ENCODE peak calls at places on chromosomes 6 and 20, in five cellular contexts. O is adrenal gland; C is neural progenitor cell; X is suprapubic skin; V is CD8-positive, alpha-beta memory T cell. Z is an unnamed sample. For H3K4me1, the result is how much of the 10 kb centered on the place peaks cover.

GRCh38 chr6:155690820-155691219 is 235.2 kb upstream of the NOX3 start:
- DNase-seq in X (no peak), C (no peak), O (no peak), V (no peak), Z (no peak)

GRCh38 chr6:78808933-78809332 is 58.4 kb upstream of the IRAK1BP1 start:
- DNase-seq in O (no peak), C (no peak), X (no peak), V (no peak), Z (no peak)

GRCh38 chr6:108948252-108948651 is 100.0 kb downstream of the ARMC2 start:
- DNase-seq in V (no peak), C (no peak), O (no peak), X (no peak), Z (no peak)

GRCh38 chr6:142384455-142385332 is 82.9 kb downstream of the ADGRG6 start:
- DNase-seq in C (no peak), X (no peak), O (no peak), V (no peak), Z (no peak)

GRCh38 chr20:19251506-19251905 is 39.1 kb downstream of the SLC24A3 start:
- DNase-seq in O (no peak), X (peak), C (no peak), V (no peak), Z (no peak)

GRCh38 chr6:89297695-89298351 is 17.3 kb downstream of the GABRR2 start:
- DNase-seq in X (no peak), O (peak), C (peak), V (peak), Z (peak)

GRCh38 chr20:24662286-24662685 is 192.9 kb downstream of the SYNDIG1 start:
- DNase-seq in C (no peak), X (no peak), O (no peak), V (no peak), Z (no peak)

GRCh38 chr20:4720977-4721349 is 746 bp upstream of the PRND start:
- DNase-seq in V (no peak), O (peak), C (peak), X (no peak), Z (no peak)

GRCh38 chr20:15613530-15613929 is 959.7 kb downstream of the KIF16B start:
- DNase-seq in C (no peak), X (no peak), O (peak), V (no peak), Z (no peak)

GRCh38 chr20:55488593-55488992 is 516.7 kb downstream of the CBLN4 start:
- DNase-seq in V (no peak), C (no peak), X (no peak), O (no peak), Z (no peak)

GRCh38 chr6:91087864-91088263 is 501.0 kb upstream of the MAP3K7 start:
- DNase-seq in V (no peak), X (no peak), C (peak), O (no peak), Z (no peak)

GRCh38 chr6:89763550-89763949 is 56.0 kb downstream of the MDN1 start:
- DNase-seq in V (no peak), O (no peak), C (no peak), X (no peak), Z (no peak)

GRCh38 chr6:29146154-29146553 is 24.6 kb upstream of the OR2J2 start:
- DNase-seq in C (no peak), V (no peak), O (no peak), X (no peak), Z (no peak)

GRCh38 chr20:51223163-51223562 is 200.3 kb upstream of the KCNG1 start:
- DNase-seq in V (no peak), X (no peak), C (no peak), O (no peak), Z (no peak)

GRCh38 chr20:50898475-50898874 is 32.8 kb downstream of the ADNP start:
- DNase-seq in C (no peak), X (no peak), V (no peak), O (no peak), Z (no peak)

GRCh38 chr6:126876446-126876845 is 242.0 kb upstream of the RSPO3 start:
- DNase-seq in V (no peak), O (no peak), C (no peak), X (no peak), Z (no peak)

GRCh38 chr20:4091332-4092135 is 76.2 kb upstream of the RNF24 start:
- DNase-seq in O (peak), X (no peak), C (peak), V (peak), Z (no peak)

GRCh38 chr20:33408716-33409654 is 7.7 kb upstream of the CDK5RAP1 start:
- DNase-seq in C (no peak), X (no peak), O (no peak), V (no peak), Z (no peak)

GRCh38 chr20:33407251-33407650 is 5.9 kb upstream of the CDK5RAP1 start:
- DNase-seq in V (no peak), C (no peak), X (no peak), O (no peak), Z (no peak)

GRCh38 chr20:33410081-33410742 is 8.9 kb upstream of the CDK5RAP1 start:
- DNase-seq in X (no peak), O (no peak), V (no peak), C (no peak), Z (no peak)

GRCh38 chr20:33408313-33408712 is 7.0 kb upstream of the CDK5RAP1 start:
- DNase-seq in C (no peak), X (no peak), V (no peak), O (no peak), Z (no peak)

GRCh38 chr20:33407796-33408195 is 6.5 kb upstream of the CDK5RAP1 start:
- DNase-seq in X (no peak), C (no peak), O (no peak), V (no peak), Z (no peak)
- H3K4me1 ChIP-seq in X (under half), C (under half), O (under half), V (under half), Z (under half)

DNA sequence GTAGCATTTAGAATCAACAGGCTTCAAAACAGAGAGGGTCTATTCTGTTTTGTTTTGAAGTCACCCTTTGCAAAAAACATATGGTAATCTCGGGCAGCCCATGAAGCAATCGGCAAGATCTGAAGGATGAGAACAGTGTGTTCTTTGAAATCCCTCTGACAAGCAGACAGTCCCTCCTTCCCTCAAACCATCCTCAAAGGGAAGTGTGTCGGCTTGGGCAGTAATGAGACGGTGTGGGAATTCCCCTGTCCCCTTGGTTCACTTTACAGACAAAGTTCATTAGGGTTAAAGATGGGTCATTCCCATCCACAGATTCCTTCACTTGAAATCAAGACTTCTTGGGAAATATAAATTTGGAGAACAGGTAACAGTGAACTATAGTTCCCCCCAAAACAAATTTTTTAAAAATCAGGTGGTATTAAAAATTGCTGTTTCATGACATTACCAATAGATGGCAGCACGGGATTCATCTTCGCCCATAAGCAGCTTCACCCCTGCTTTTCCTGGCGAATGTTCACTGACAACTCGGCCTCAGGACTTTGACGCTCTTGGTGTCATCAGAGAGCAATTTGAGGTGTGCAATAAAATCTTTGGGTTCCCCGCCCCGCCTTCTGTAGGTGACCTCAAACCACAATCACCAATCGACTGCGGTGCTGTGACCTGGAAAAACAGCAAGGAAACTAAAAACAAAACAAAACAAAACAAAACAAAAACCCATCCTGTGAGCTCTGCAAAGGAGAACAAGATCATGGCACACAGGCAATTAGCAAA is 159.3 kb upstream of the TNFAIP3 start:
- DNase-seq in V (peak), X (no peak), C (peak), O (peak), Z (peak)
- H3K4me3 ChIP-seq in V (peak), X (no peak), C (no peak), O (no peak), Z (peak)

GRCh38 chr6:52124126-52125121 is 37.0 kb upstream of the PKHD1 start:
- DNase-seq in C (no peak), O (no peak), X (no peak), V (no peak), Z (no peak)

GRCh38 chr6:52125572-52125971 is 38.2 kb upstream of the PKHD1 start:
- DNase-seq in V (no peak), C (no peak), O (no peak), X (no peak), Z (no peak)

GRCh38 chr6:52125139-52125538 is 37.7 kb upstream of the PKHD1 start:
- DNase-seq in O (no peak), C (no peak), V (no peak), X (no peak), Z (no peak)

GRCh38 chr6:52126231-52126630 is 38.8 kb upstream of the PKHD1 start:
- DNase-seq in O (no peak), V (no peak), C (no peak), X (no peak), Z (no peak)

GRCh38 chr6:52123234-52123633 is 35.8 kb upstream of the PKHD1 start:
- DNase-seq in X (no peak), O (no peak), V (no peak), C (no peak), Z (no peak)
- H3K4me1 ChIP-seq in X (under half), O (under half), V (under half), C (under half), Z (under half)

GRCh38 chr6:139983555-139984276 is 609.3 kb upstream of the CITED2 start:
- DNase-seq in X (no peak), O (no peak), V (no peak), C (no peak), Z (no peak)

GRCh38 chr6:139982652-139983051 is 608.2 kb upstream of the CITED2 start:
- DNase-seq in O (no peak), X (no peak), C (peak), V (no peak), Z (no peak)

GRCh38 chr6:139984317-139984716 is 609.9 kb upstream of the CITED2 start:
- DNase-seq in O (no peak), C (no peak), V (no peak), X (no peak), Z (no peak)

GRCh38 chr6:139981066-139981624 is 606.7 kb upstream of the CITED2 start:
- DNase-seq in V (no peak), X (no peak), O (no peak), C (no peak), Z (no peak)

GRCh38 chr6:139981810-139982550 is 607.5 kb upstream of the CITED2 start:
- DNase-seq in C (peak), X (no peak), O (no peak), V (no peak), Z (no peak)
- H3K4me3 ChIP-seq in C (peak), X (no peak), O (no peak), V (no peak), Z (no peak)

DNA sequence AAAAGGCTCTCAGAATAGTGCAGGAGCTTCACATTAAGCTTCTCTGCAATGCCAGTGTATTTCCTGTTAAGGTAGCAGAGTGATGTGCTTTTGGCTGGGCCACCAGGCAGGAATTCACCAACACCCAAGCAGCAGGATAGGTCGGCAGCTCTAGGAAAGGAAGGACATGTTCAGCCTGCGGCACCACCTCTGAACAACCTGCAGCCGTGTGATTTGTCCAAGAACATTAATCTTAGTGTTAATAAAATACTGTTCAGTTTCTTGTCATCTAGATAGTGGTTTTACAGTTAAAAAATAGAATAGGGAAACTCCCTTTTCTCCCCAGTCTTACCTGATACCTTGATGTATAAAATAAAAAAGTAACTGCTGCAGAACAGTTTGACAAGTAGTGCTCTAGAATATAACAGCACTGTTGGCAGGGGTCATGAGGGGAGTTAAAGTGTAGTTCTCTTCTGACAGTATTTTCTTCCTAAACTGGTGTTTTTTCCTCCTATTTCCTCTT is 18.8 kb downstream of the ZNF292 start:
- DNase-seq in O (no peak), V (no peak), C (no peak), X (no peak), Z (no peak)
- H3K4me1 ChIP-seq in O (under half), V (under half), C (half or more), X (under half), Z (half or more)

Z was measured in CD4-positive, CD25-positive, alpha-beta regulatory T cell.